ENCODE peak calls at places on chromosomes 11 and 22, in eight cellular contexts. U is germinal center; J is NCI-H524; D is stimulated activated CD8-positive, alpha-beta memory T cell treated with anti-CD3 and anti-CD28 coated beads, Interleukin-4, amount 100 ng/mL, for 1 hour; P is midbrain; I is fibroblast of gingiva; Q is neural crest cell; T is SK-MEL-5. H is an unnamed sample.
A peak's percentile ranks its signal among the peaks of the same experiment; 100 is the strongest.

GRCh38 chr11:64916040-64916847 is 765 bp downstream of the ATG2A start:
- DNase-seq in U (peak; percentile 62), D (peak; percentile 23), I (peak; percentile 56), T (peak; percentile 40), Q (no peak), J (no peak), P (no peak), H (peak; percentile 35)

GRCh38 chr11:106473089-106473722 is 395.7 kb downstream of the AASDHPPT start:
- DNase-seq in U (no peak), I (no peak), Q (no peak), T (no peak), J (peak; percentile 94), P (no peak), D (no peak), H (no peak)

GRCh38 chr11:58576792-58577440 is 1.3 kb upstream of the LPXN start:
- DNase-seq in P (peak; percentile 30), U (no peak), D (no peak), J (no peak), T (peak; percentile 40), I (peak; percentile 42), Q (no peak), H (no peak)

GRCh38 chr22:28882545-28882877 is 861 bp upstream of the ZNRF3 start:
- DNase-seq in J (peak; percentile 48), P (no peak), I (no peak), D (no peak), T (no peak), U (no peak), Q (no peak), H (no peak)

GRCh38 chr11:125167292-125167953 is 2.9 kb downstream of the PKNOX2 start:
- DNase-seq in P (no peak), I (no peak), U (no peak), D (no peak), J (no peak), Q (peak; percentile 74), T (no peak), H (no peak)

GRCh38 chr22:23574877-23575276 is 5.2 kb downstream of the IGLL1 start:
- DNase-seq in J (no peak), Q (no peak), U (no peak), I (no peak), P (no peak), D (no peak), T (no peak), H (no peak)

GRCh38 chr11:30244255-30244654 is 13.4 kb downstream of the FSHB start:
- DNase-seq in U (no peak), Q (no peak), I (no peak), P (no peak), D (no peak), T (no peak), J (no peak), H (no peak)

GRCh38 chr22:23289851-23290724 is 109.8 kb downstream of the BCR start:
- DNase-seq in T (peak; percentile 70), D (no peak), J (peak; percentile 75), I (peak; percentile 64), P (peak; percentile 21), U (peak; percentile 82), Q (peak; percentile 83), H (peak; percentile 41)

GRCh38 chr11:103091441-103091809 is 535 bp downstream of the DCUN1D5 start:
- DNase-seq in T (peak; percentile 58), D (no peak), J (peak; percentile 58), I (peak; percentile 11), U (peak; percentile 34), P (no peak), Q (peak; percentile 9), H (peak; percentile 44)

GRCh38 chr11:104625246-104625645 is 273.0 kb downstream of the CASP12 start:
- DNase-seq in U (no peak), Q (no peak), P (no peak), J (no peak), T (no peak), I (peak; percentile 2), D (no peak), H (no peak)

GRCh38 chr11:71931245-71931602 is 2.4 kb downstream of the RNF121 start:
- DNase-seq in J (no peak), P (no peak), I (no peak), Q (no peak), U (no peak), D (no peak), T (no peak), H (no peak)